ENCODE peak calls at places on chromosomes 6 and 20, in six cellular contexts. G is epithelial cell of esophagus; X is left ventricle myocardium inferior; U is EH; Q is AG08396; K is activated T-helper 1 cell treated with anti-CD3 and anti-CD28 coated beads, Interleukin-2, amount 50 U/mL, for 16 hours. H is an unnamed sample.

GRCh38 chr6:13488015-13488895 is 855 bp upstream of the GFOD1 start:
- DNase-seq in X (peak; percentile 55), G (peak; percentile 41), K (no peak), U (peak; percentile 39), Q (peak; percentile 67), H (no peak)

GRCh38 chr20:47677314-47678129 is 107.8 kb downstream of the SULF2 start:
- DNase-seq in Q (peak; percentile 50), U (peak; percentile 44), K (peak; percentile 26), G (peak; percentile 62), X (peak; percentile 38), H (peak; percentile 32)

GRCh38 chr6:31575335-31575901 is at the start of gene TNF:
- DNase-seq in X (peak; percentile 37), Q (no peak), K (peak; percentile 45), U (no peak), G (peak; percentile 80), H (no peak)

GRCh38 chr20:53708129-53708968 is 114.7 kb upstream of the ZNF217 start:
- DNase-seq in Q (peak; percentile 23), K (no peak), G (no peak), U (peak; percentile 88), X (no peak), H (peak; percentile 49)

GRCh38 chr6:91268941-91269340 is 682.1 kb upstream of the MAP3K7 start:
- DNase-seq in K (no peak), G (no peak), U (no peak), X (no peak), Q (no peak), H (no peak)

GRCh38 chr6:32868257-32868788 is 14.3 kb downstream of the PSMB9 start:
- DNase-seq in G (peak; percentile 73), K (peak; percentile 77), Q (peak; percentile 54), X (peak; percentile 68), U (peak; percentile 76), H (peak; percentile 70)

GRCh38 chr20:53598140-53599038 is 4.8 kb upstream of the ZNF217 start:
- DNase-seq in U (no peak), X (no peak), K (no peak), G (no peak), Q (no peak), H (no peak)

GRCh38 chr20:49893242-49894072 is 21.9 kb downstream of the SPATA2 start:
- DNase-seq in Q (no peak), K (no peak), X (no peak), U (peak; percentile 27), G (no peak), H (peak; percentile 83)

GRCh38 chr20:61387204-61387958 is 135.3 kb downstream of the CDH4 start:
- DNase-seq in U (peak; percentile 41), G (peak; percentile 87), Q (peak; percentile 87), X (no peak), K (no peak), H (peak; percentile 79)

GRCh38 chr6:31378721-31379103 is 21.7 kb upstream of the HLA-B start:
- DNase-seq in U (no peak), G (no peak), Q (no peak), K (no peak), X (no peak), H (no peak)

GRCh38 chr6:96162711-96163120 is 146.9 kb downstream of the FUT9 start:
- DNase-seq in U (no peak), X (no peak), G (no peak), K (no peak), Q (no peak), H (no peak)

GRCh38 chr6:22668717-22669116 is 99.4 kb downstream of the HDGFL1 start:
- DNase-seq in Q (no peak), K (no peak), X (no peak), G (no peak), U (no peak), H (no peak)

GRCh38 chr20:31811198-31811597 is 8.0 kb upstream of the MYLK2 start:
- DNase-seq in K (no peak), U (no peak), G (no peak), Q (no peak), X (no peak), H (no peak)

GRCh38 chr6:16058188-16058780 is 70.6 kb upstream of the MYLIP start:
- DNase-seq in U (no peak), Q (no peak), K (no peak), G (no peak), X (no peak), H (no peak)

GRCh38 chr20:46169245-46170171 is 51.4 kb downstream of the CD40 start:
- DNase-seq in X (no peak), U (no peak), K (no peak), G (peak; percentile 67), Q (no peak), H (no peak)

GRCh38 chr6:41536884-41537347 is 9.3 kb upstream of the FOXP4 start:
- DNase-seq in G (peak; percentile 87), K (no peak), X (no peak), Q (no peak), U (no peak), H (no peak)

GRCh38 chr6:123402052-123402451 is 234.7 kb downstream of the TRDN start:
- DNase-seq in U (no peak), Q (no peak), G (peak; percentile 17), K (no peak), X (no peak), H (no peak)

H was measured in AG08395.